ENCODE peak calls at places on chromosomes 16 and 17, in five cellular contexts. P is fibroblast of lung; B is psoas muscle; M is naive thymus-derived CD4-positive, alpha-beta T cell; G is HCT116. K is an unnamed sample. For H3K27me3, the result is how much of the 10 kb centered on the place peaks cover.

GRCh38 chr16:54266363-54266955 is 20.1 kb downstream of the IRX3 start:
- DNase-seq in P (peak), B (no peak), M (no peak), G (no peak), K (no peak)

GRCh38 chr16:31202402-31203385 is at the start of gene PYCARD:
- DNase-seq in P (peak), B (peak), M (no peak), G (no peak), K (no peak)

GRCh38 chr17:50948711-50949110 is 82.6 kb upstream of the TOB1 start:
- DNase-seq in P (no peak), B (no peak), M (no peak), G (no peak), K (no peak)

GRCh38 chr16:1416521-1416941 is 2.0 kb upstream of the UNKL start:
- DNase-seq in P (no peak), B (no peak), M (no peak), G (no peak), K (no peak)

GRCh38 chr17:49290690-49291326 is 60.2 kb upstream of the PHOSPHO1 start:
- DNase-seq in P (peak), B (no peak), M (peak), G (peak), K (no peak)

GRCh38 chr17:7235693-7236665 is 1.7 kb upstream of the DVL2 start:
- DNase-seq in P (no peak), B (peak), M (no peak), G (no peak), K (no peak)

GRCh38 chr17:40425741-40426140 is 8.0 kb upstream of the TOP2A start:
- DNase-seq in P (no peak), B (no peak), M (no peak), G (no peak), K (no peak)

GRCh38 chr17:75909812-75910274 is 5.2 kb upstream of the MRPL38 start:
- DNase-seq in P (peak), B (no peak), M (no peak), G (no peak), K (no peak)

GRCh38 chr16:58384437-58385055 is 7.7 kb upstream of the GINS3 start:
- DNase-seq in P (no peak), B (no peak), M (no peak), G (no peak), K (no peak)

GRCh38 chr17:59963738-59964454 is 644 bp downstream of the RNFT1 start:
- DNase-seq in P (peak), B (peak), M (no peak), G (no peak), K (peak)

GRCh38 chr16:73054732-73055481 is 7.0 kb upstream of the ZFHX3 start:
- DNase-seq in P (peak), B (no peak), M (no peak), G (no peak), K (no peak)

GRCh38 chr17:73412914-73413313 is 101.1 kb upstream of the CDC42EP4 start:
- DNase-seq in P (no peak), B (no peak), M (no peak), G (no peak), K (no peak)

GRCh38 chr17:3385869-3386816 is at the start of gene OR3A2:
- DNase-seq in P (no peak), B (no peak), M (peak), G (no peak), K (no peak)

GRCh38 chr17:75364078-75364477 is 41.4 kb downstream of the GRB2 start:
- DNase-seq in P (peak), B (no peak), M (no peak), G (no peak), K (peak)

GRCh38 chr17:17900615-17901520 is 64.1 kb upstream of the SREBF1 start:
- DNase-seq in P (peak), B (peak), M (no peak), G (peak), K (peak)

GRCh38 chr17:69651921-69652320 is 237.4 kb downstream of the MAP2K6 start:
- DNase-seq in P (peak), B (no peak), M (no peak), G (no peak), K (no peak)

GRCh38 chr16:50613281-50613991 is 65.2 kb downstream of the NKD1 start:
- DNase-seq in P (peak), B (no peak), M (no peak), G (no peak), K (no peak)

GRCh38 chr16:27739606-27740357 is 189.8 kb downstream of the KATNIP start:
- DNase-seq in P (no peak), B (no peak), M (no peak), G (no peak), K (no peak)

GRCh38 chr17:59498421-59499307 is 66.7 kb upstream of the DHX40 start:
- DNase-seq in P (no peak), B (no peak), M (no peak), G (no peak), K (no peak)

GRCh38 chr17:17366941-17367885 is 64.0 kb downstream of the NT5M start:
- DNase-seq in P (no peak), B (no peak), M (no peak), G (no peak), K (no peak)

GRCh38 chr17:41585301-41585700 is 1.4 kb downstream of the KRT14 start:
- DNase-seq in P (no peak), B (no peak), M (no peak), G (no peak), K (no peak)

GRCh38 chr17:40038882-40039513 is 15.2 kb downstream of the MED24 start:
- DNase-seq in P (peak), B (peak), M (no peak), G (peak), K (no peak)

GRCh38 chr16:74865922-74866598 is 91.4 kb upstream of the FA2H start:
- DNase-seq in P (peak), B (no peak), M (no peak), G (no peak), K (no peak)

GRCh38 chr16:4409081-4409932 is 7.1 kb downstream of the CORO7 start:
- DNase-seq in P (no peak), B (no peak), M (no peak), G (no peak), K (no peak)

GRCh38 chr17:56292010-56292409 is 138.7 kb downstream of the ANKFN1 start:
- DNase-seq in P (peak), B (no peak), M (no peak), G (no peak), K (peak)

GRCh38 chr17:35160354-35161201 is 13.0 kb downstream of the UNC45B start:
- DNase-seq in P (no peak), B (no peak), M (peak), G (no peak), K (no peak)

GRCh38 chr16:54590836-54591235 is 304.2 kb upstream of the IRX3 start:
- DNase-seq in P (no peak), B (no peak), M (no peak), G (no peak), K (no peak)

GRCh38 chr17:50219345-50219744 is 17.9 kb upstream of the COL1A1 start:
- DNase-seq in P (peak), B (no peak), M (no peak), G (no peak), K (peak)

GRCh38 chr16:87628940-87629339 is 26.6 kb downstream of the JPH3 start:
- DNase-seq in P (no peak), B (peak), M (no peak), G (no peak), K (peak)

GRCh38 chr17:6402258-6402657 is 32.7 kb downstream of the AIPL1 start:
- DNase-seq in P (no peak), B (no peak), M (no peak), G (no peak), K (no peak)

GRCh38 chr16:11914210-11914758 is 1.5 kb downstream of the GSPT1 start:
- DNase-seq in P (peak), B (no peak), M (peak), G (no peak), K (no peak)

GRCh38 chr17:7352910-7353635 is 1.1 kb downstream of the KCTD11 start:
- DNase-seq in P (no peak), B (no peak), M (no peak), G (no peak), K (no peak)

GRCh38 chr17:11747441-11747840 is 149.2 kb downstream of the DNAH9 start:
- DNase-seq in P (no peak), B (no peak), M (no peak), G (no peak), K (no peak)

GRCh38 chr17:12395733-12396354 is 269.8 kb upstream of the MYOCD start:
- DNase-seq in P (no peak), B (no peak), M (no peak), G (peak), K (no peak)

GRCh38 chr17:50559674-50560184 is 786 bp upstream of the CACNA1G start:
- DNase-seq in P (peak), B (peak), M (no peak), G (peak), K (no peak)

GRCh38 chr16:31868701-31869167 is 4.9 kb upstream of the ZNF267 start:
- DNase-seq in P (peak), B (peak), M (peak), G (peak), K (no peak)

DNA sequence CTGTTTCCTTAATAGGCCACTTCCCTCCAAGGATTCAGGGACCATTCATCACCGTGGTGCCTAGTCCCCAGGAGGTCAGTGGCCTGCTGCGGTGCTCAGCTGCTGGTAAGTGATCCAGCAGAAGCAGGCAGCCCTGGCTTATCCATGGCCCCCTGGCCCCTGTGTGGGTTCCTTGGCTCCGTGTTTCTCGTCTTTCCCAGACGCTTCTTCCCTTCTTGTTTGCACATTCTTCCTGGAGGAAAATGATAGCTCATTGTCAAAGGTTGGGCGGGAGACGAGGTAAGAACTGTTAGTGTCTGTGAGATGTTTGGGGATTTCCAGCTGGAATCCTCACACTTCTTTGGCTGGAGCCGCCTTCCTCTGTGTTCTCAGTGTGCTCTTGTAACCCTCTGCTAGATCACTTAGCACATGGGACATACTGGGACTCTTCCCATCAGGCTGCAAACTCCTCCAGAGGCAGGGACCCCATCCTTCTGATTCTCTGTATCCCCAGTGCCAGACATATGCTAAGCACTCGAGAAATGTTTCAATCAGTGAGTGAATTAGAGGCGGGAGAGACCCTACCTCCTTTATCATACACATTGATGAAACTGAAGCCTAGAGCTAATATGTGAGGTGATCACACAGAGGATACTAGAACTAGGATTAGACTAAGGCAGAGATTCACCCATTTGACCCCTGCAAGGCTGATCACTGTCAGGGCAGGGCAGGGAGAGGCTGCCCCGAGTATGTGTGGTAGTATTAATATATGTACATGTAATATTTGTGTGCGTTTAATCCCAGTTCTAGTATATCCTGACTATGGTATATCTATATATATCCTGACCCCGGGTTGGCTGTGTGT is 75.7 kb upstream of the TBX2 start:
- DNase-seq in P (no peak), B (peak), M (no peak), G (no peak), K (no peak)
- H3K27me3 ChIP-seq in P (under half), B (under half), M (under half), G (under half), K (under half)

DNA sequence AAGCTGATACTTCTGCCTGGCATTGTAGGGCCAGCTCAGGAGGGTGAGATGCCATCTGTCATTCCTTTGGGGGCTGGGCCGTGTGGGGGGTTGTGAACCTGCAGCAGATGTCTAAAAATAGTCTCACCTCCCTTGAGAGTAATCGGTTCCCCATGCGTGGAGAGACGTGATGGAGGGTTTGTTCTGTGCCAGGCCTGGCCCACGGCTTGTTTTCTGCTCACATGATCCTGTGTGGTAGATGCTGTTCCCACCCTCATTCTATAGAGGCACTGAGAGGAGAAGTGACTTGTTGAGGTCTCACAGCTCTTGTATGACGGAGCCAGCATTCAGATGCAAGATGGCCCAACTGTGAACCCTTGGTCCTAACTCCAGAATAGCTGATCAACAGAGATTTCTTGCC is 4.6 kb downstream of the IRF8 start:
- DNase-seq in P (no peak), B (no peak), M (no peak), G (no peak), K (no peak)
- H3K27me3 ChIP-seq in P (under half), B (under half), M (under half), G (under half), K (under half)

GRCh38 chr17:78131172-78132085 is 858 bp downstream of the TMC8 start:
- DNase-seq in P (no peak), B (no peak), M (peak), G (no peak), K (no peak)
- H3K27me3 ChIP-seq in P (under half), B (under half), M (under half), G (under half), K (under half)

GRCh38 chr16:85452364-85453178 is 160.6 kb upstream of the GSE1 start:
- DNase-seq in P (no peak), B (no peak), M (no peak), G (no peak), K (no peak)
- H3K27me3 ChIP-seq in P (under half), B (under half), M (under half), G (under half), K (half or more)

DNA sequence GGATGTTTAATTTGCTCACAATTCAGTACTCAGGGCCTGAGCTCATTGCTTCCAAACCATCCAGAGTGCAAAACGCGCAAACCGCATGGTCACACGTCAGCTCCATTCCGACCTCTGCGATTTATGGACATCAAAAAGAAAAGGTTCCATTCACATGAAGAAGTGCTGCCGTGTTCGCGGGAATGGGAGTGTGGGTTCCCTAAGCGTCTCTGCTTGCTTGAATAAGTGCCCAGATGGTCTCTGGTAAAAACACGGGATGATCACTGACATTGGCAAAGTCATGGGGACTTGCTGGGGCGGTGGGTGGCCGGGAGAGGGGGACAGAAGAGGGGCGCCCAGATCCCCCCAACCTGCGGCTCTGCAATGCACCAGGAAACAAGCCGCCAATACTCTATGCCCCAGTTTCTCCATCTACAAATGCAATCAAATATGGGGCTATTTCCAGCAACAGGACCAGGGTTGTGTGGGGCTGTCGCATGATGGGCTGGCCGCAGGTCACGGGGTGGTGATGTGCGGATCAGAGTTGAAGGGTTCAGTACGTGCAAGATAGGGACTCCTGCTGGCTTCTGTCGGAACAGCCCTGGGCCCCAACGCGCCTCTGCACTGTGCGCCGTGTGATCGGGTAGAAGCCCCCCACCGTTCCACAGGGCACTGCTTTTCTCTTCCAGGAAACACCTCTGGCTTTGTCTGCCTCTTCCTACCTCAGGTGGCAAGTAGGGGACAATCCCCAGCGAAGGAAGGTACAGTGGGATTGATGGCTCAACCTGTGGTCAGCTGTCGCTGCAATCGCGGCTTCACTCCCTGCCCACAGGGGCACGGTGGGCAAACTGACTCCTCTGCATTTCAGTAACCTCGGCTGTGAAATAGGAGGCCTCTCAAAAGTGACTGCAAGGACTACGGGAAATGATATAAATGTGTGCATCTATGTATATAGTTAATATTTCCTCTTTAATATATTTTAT is 11.2 kb downstream of the FOXF1 start:
- DNase-seq in P (no peak), B (no peak), M (no peak), G (no peak), K (no peak)
- H3K27me3 ChIP-seq in P (under half), B (under half), M (under half), G (under half), K (half or more)

DNA sequence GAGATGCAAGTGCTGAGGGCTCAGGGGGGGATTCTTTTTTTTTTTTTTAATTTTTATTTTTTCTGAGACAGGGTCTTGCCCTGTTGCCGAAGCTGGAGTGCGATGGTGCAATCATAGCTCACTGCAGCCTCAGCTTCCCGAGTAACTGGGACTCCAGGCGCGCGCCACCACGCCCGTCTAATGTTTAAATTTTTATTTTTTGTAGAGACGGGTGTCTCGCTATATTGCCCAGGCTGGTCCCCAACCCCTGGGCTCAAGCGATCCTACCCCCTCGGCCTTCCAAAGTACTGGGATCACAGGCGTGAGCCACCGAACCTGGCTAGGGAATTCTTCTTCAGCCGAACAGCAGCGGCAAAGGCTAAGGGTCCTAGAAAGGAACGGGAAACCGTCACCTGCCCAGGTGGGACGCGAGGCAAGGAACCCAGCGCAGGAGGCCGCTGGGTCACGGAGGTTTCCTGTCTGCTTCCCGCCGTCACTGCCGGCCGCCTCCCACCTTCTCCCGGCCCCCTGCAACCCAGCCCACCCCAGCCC is 13.3 kb upstream of the OR1F1 start:
- DNase-seq in P (no peak), B (no peak), M (no peak), G (no peak), K (no peak)
- H3K27me3 ChIP-seq in P (under half), B (under half), M (under half), G (under half), K (half or more)

DNA sequence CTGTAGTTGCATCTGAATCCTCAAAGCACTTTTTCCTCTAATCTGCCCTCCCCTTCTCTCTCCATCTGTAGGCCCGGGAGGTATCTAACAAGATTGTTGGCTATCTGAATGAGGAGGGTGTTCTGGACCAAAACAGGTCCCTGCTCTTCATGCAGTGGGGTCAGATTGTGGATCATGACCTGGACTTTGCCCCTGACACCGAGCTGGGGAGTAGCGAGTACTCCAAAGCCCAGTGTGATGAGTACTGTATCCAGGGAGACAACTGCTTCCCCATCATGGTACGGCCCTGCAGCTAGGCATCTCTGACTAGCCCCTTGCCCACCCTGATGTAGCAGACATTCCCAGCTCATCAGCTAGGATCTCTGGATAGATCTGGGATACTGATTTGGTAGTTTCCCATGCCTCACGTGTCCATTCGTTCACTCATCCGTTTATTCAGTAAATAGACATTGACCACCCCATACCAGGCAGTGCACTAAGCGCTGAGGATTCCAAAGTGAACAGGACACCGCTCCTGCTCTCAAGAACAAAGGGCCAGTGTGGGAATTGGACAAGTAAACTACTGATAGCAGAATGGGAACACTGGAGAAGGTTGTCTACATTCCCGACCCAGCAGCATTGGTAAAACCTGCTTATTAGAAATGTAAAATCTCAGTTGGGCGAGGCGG is 12.1 kb downstream of the LPO start:
- DNase-seq in P (no peak), B (no peak), M (no peak), G (no peak), K (no peak)
- H3K27me3 ChIP-seq in P (under half), B (under half), M (under half), G (under half), K (under half)